ENCODE peak calls at places on chromosomes 16 and 17, in four cellular contexts. One of them, this sample, is unnamed.

GRCh38 chr16:73058616-73059409 is 10.9 kb upstream of the ZFHX3 start:
- DNase-seq in glutamatergic neuron: peak; percentile 71
- DNase-seq in Ammon's horn: no peak
- DNase-seq in caudate nucleus: peak; percentile 54
- DNase-seq in this sample: peak; percentile 48

GRCh38 chr16:57444711-57445110 is 2.5 kb downstream of the CIAPIN1 start:
- DNase-seq in caudate nucleus: no peak
- DNase-seq in glutamatergic neuron: no peak
- DNase-seq in Ammon's horn: no peak
- DNase-seq in this sample: no peak

GRCh38 chr17:68387485-68387884 is 69.8 kb downstream of the WIPI1 start:
- DNase-seq in caudate nucleus: no peak
- DNase-seq in glutamatergic neuron: no peak
- DNase-seq in Ammon's horn: no peak
- DNase-seq in this sample: no peak

GRCh38 chr17:5282639-5283217 is 644 bp downstream of the RABEP1 start:
- DNase-seq in caudate nucleus: peak; percentile 31
- DNase-seq in Ammon's horn: peak; percentile 42
- DNase-seq in glutamatergic neuron: no peak
- DNase-seq in this sample: peak; percentile 21

GRCh38 chr17:50265690-50266306 is 8.5 kb upstream of the TMEM92 start:
- DNase-seq in Ammon's horn: no peak
- DNase-seq in caudate nucleus: no peak
- DNase-seq in glutamatergic neuron: no peak
- DNase-seq in this sample: no peak

GRCh38 chr16:73016488-73016830 is 31.5 kb downstream of the ZFHX3 start:
- DNase-seq in glutamatergic neuron: no peak
- DNase-seq in Ammon's horn: no peak
- DNase-seq in caudate nucleus: no peak
- DNase-seq in this sample: peak; percentile 41

GRCh38 chr17:41792835-41793748 is 6.6 kb upstream of the JUP start:
- DNase-seq in caudate nucleus: no peak
- DNase-seq in glutamatergic neuron: no peak
- DNase-seq in Ammon's horn: no peak
- DNase-seq in this sample: peak; percentile 95

GRCh38 chr17:45940826-45941225 is 46.5 kb downstream of the MAPT start:
- DNase-seq in caudate nucleus: peak; percentile 74
- DNase-seq in Ammon's horn: peak; percentile 88
- DNase-seq in glutamatergic neuron: no peak
- DNase-seq in this sample: no peak

GRCh38 chr17:27495460-27495859 is 39.2 kb downstream of the KSR1 start:
- DNase-seq in glutamatergic neuron: no peak
- DNase-seq in Ammon's horn: no peak
- DNase-seq in caudate nucleus: no peak
- DNase-seq in this sample: no peak

GRCh38 chr16:89860747-89861304 is 12.6 kb upstream of the TCF25 start:
- DNase-seq in glutamatergic neuron: peak; percentile 75
- DNase-seq in caudate nucleus: no peak
- DNase-seq in Ammon's horn: peak; percentile 54
- DNase-seq in this sample: peak; percentile 55

GRCh38 chr17:36535669-36536081 is 888 bp downstream of the PIGW start:
- DNase-seq in Ammon's horn: no peak
- DNase-seq in glutamatergic neuron: no peak
- DNase-seq in caudate nucleus: no peak
- DNase-seq in this sample: no peak

GRCh38 chr16:86449377-86450095 is 60.8 kb upstream of the FOXF1 start:
- DNase-seq in Ammon's horn: no peak
- DNase-seq in caudate nucleus: peak; percentile 14
- DNase-seq in glutamatergic neuron: no peak
- DNase-seq in this sample: no peak

GRCh38 chr16:12529582-12529981 is 274.1 kb downstream of the CPPED1 start:
- DNase-seq in Ammon's horn: no peak
- DNase-seq in glutamatergic neuron: no peak
- DNase-seq in caudate nucleus: no peak
- DNase-seq in this sample: peak; percentile 29

GRCh38 chr16:77374384-77374783 is 60.5 kb downstream of the ADAMTS18 start:
- DNase-seq in Ammon's horn: no peak
- DNase-seq in glutamatergic neuron: no peak
- DNase-seq in caudate nucleus: no peak
- DNase-seq in this sample: peak; percentile 8

This sample was measured in trophoblast cell.